ENCODE peak calls at places on chromosome 12, in ten cellular contexts. E is GM12864, K is ovary, Z is PC-3, V is RWPE1, M is activated B cell treated with CpG ODN at 0.5 μM for 24 hours, O is nephron progenitor cell, T is AG09309, D is esophagus squamous epithelium, G is prostate gland. X is an unnamed sample.

GRCh38 chr12:105659355-105660075 is 329.0 kb downstream of the C12orf75 start:
- DNase-seq in O (no peak), V (peak), K (peak), E (no peak), M (no peak), T (no peak), D (no peak), G (peak), Z (peak), X (no peak)

GRCh38 chr12:16189849-16190248 is 87.6 kb downstream of the SLC15A5 start:
- DNase-seq in K (no peak), O (no peak), V (no peak), T (no peak), M (no peak), E (no peak), D (no peak), G (no peak), Z (peak), X (no peak)

GRCh38 chr12:108307006-108307405 is 32.1 kb downstream of the CMKLR1 start:
- DNase-seq in D (no peak), K (no peak), Z (no peak), V (no peak), O (no peak), E (no peak), T (peak), G (no peak), M (no peak), X (no peak)

GRCh38 chr12:99055294-99055693 is 410.2 kb downstream of the APAF1 start:
- DNase-seq in T (no peak), K (no peak), V (no peak), M (no peak), Z (no peak), G (no peak), D (no peak), O (no peak), E (no peak), X (no peak)

GRCh38 chr12:124240493-124240892 is 54.4 kb upstream of the RFLNA start:
- DNase-seq in D (no peak), K (no peak), O (no peak), V (peak), G (no peak), T (no peak), Z (no peak), M (no peak), E (no peak), X (no peak)

GRCh38 chr12:101957251-101957650 is 79.9 kb downstream of the DRAM1 start:
- DNase-seq in V (no peak), G (no peak), K (no peak), Z (no peak), E (no peak), M (no peak), O (no peak), D (no peak), T (peak), X (no peak)

GRCh38 chr12:30908389-30909087 is 18.0 kb upstream of the TSPAN11 start:
- DNase-seq in V (no peak), O (no peak), T (peak), G (peak), M (no peak), Z (peak), E (no peak), K (no peak), D (no peak), X (no peak)

GRCh38 chr12:34391771-34392581 is 369.7 kb downstream of the ALG10 start:
- DNase-seq in K (no peak), T (no peak), Z (no peak), V (no peak), D (no peak), M (no peak), G (no peak), O (no peak), E (no peak), X (peak)

GRCh38 chr12:9948606-9949286 is 16.6 kb upstream of the CLEC2A start:
- DNase-seq in V (no peak), O (no peak), G (no peak), Z (no peak), D (no peak), K (no peak), T (no peak), M (no peak), E (peak), X (no peak)

GRCh38 chr12:126384029-126384564 is 1318.9 kb downstream of the AACS start:
- DNase-seq in O (no peak), M (no peak), K (no peak), D (no peak), Z (no peak), V (no peak), E (no peak), T (no peak), G (no peak), X (no peak)

GRCh38 chr12:51263341-51263740 is 6.9 kb downstream of the SMAGP start:
- DNase-seq in O (no peak), K (no peak), E (no peak), D (no peak), Z (no peak), T (no peak), V (no peak), G (no peak), M (no peak), X (no peak)

GRCh38 chr12:51265024-51265423 is 5.2 kb downstream of the SMAGP start:
- DNase-seq in K (no peak), G (no peak), E (no peak), Z (no peak), M (no peak), D (no peak), O (no peak), T (no peak), V (no peak), X (no peak)

GRCh38 chr12:51264297-51264696 is 5.9 kb downstream of the SMAGP start:
- DNase-seq in M (no peak), T (no peak), D (no peak), G (no peak), Z (no peak), K (no peak), V (no peak), E (no peak), O (no peak), X (no peak)

DNA sequence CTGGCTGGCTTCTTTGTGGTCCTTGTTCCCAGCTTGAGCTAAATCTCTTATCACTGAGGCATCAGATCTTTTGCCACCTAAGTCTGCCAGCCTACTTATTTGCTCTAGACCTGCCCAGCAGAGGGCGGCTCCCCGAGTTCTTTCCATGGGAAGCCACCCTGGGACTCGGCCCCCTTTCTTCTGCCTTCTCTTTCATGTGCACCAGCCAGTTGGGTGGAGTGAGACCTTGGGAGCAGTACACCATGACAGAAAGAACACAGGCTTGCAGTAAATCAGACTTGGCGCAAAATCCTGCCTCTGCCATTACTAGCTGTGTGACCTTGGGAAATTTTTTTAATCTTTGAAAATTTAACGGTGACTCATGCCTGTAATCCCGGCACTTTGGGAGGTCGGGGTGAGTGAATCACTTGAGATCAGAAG is 7.4 kb downstream of the SMAGP start:
- DNase-seq in D (no peak), E (no peak), T (no peak), O (peak), G (peak), V (no peak), K (peak), M (no peak), Z (peak), X (peak)
- TF ChIP-seq CTCF in D (peak), E (peak), T (peak), O (no peak), G (no peak), V (peak), K (no peak), M (no peak), Z (peak), X (peak)

DNA sequence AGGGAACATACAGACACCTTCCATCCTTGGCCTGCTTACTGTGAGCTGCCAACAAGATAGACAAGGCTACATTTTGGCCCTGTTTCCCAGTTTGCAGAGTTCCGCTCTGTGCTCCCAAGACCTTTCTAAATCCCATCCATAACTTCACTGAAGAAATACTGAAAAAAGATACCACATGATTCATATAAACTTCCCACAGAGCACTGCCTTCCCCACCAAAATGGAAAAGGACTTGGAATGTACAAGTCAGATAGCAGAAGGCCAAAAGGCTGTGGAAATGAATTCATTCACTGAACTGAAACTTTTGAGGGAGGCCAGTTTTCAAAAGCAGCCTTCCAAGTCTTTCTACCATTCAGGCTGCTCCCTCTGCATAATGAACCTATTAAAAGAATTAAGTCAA is 29.6 kb downstream of the PDZRN4 start:
- DNase-seq in D (no peak), E (no peak), T (no peak), K (no peak), V (no peak), M (no peak), Z (no peak), O (no peak), G (no peak), X (no peak)
- TF ChIP-seq CTCF in D (no peak), E (no peak), T (no peak), K (no peak), V (no peak), M (no peak), Z (no peak), O (no peak), G (no peak), X (no peak)

GRCh38 chr12:120920178-120920577 is 16.0 kb upstream of the SPPL3 start:
- DNase-seq in K (no peak), G (no peak), E (no peak), M (no peak), Z (no peak), V (no peak), D (no peak), O (no peak), T (no peak), X (no peak)

GRCh38 chr12:120922279-120922678 is 18.1 kb upstream of the SPPL3 start:
- DNase-seq in E (no peak), V (no peak), T (no peak), K (no peak), M (no peak), G (no peak), Z (no peak), O (no peak), D (no peak), X (no peak)

GRCh38 chr12:120914794-120915193 is 10.6 kb upstream of the SPPL3 start:
- DNase-seq in Z (no peak), T (no peak), M (no peak), K (no peak), O (no peak), D (no peak), V (peak), G (no peak), E (no peak), X (no peak)

GRCh38 chr12:120917748-120918147 is 13.6 kb upstream of the SPPL3 start:
- DNase-seq in E (no peak), K (no peak), O (no peak), D (no peak), M (no peak), T (no peak), Z (no peak), V (no peak), G (no peak), X (no peak)

GRCh38 chr12:120916561-120916960 is 12.4 kb upstream of the SPPL3 start:
- DNase-seq in M (no peak), V (no peak), D (no peak), E (no peak), O (no peak), T (no peak), K (no peak), Z (no peak), G (no peak), X (no peak)
- TF ChIP-seq CTCF in M (no peak), V (no peak), D (no peak), E (no peak), O (no peak), T (no peak), K (no peak), Z (no peak), G (no peak), X (no peak)

DNA sequence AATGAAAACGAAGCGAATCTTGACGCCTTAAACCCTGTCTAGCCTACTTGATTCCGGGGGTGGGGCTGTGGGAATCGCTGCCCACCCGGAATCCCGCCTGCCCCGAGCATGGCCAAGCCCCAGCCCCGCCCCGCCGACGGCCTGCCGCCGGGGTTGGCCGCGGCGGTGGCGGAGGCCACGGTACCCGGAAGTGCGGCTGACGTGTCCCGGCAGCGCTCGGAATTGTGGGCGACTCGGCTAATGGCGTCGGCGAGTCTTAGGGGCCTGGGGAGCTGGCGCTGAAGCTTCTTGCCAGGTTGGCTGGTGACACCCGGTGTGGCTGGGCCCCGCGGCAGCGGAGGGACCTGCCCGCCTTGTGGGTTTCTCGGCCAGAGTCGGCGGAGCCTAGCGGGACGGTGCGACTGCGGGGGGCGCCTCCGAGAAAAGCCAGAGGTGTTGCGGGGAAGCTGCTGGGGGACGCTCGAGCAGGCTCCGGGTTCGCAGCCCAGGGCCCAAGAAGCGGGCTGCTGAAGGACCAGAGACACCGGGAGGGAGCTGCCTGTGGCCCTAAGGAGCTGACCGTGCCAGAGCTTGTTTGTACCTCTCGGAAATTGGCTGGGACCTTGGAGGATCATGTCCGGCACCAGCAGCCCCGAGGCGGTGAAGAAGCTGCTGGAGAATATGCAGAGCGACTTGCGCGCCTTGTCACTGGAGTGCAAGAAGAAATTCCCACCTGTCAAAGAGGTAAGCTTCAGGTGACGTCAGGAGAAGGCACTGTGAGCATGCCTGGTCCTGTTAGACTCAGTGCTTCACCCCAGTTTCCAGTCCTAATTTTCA is at the start of gene MON2:
- DNase-seq in Z (peak), D (peak), G (peak), V (peak), M (peak), T (peak), O (peak), E (peak), K (peak), X (peak)
- TF ChIP-seq CTCF in Z (no peak), D (no peak), G (no peak), V (no peak), M (no peak), T (no peak), O (no peak), E (no peak), K (no peak), X (no peak)

DNA sequence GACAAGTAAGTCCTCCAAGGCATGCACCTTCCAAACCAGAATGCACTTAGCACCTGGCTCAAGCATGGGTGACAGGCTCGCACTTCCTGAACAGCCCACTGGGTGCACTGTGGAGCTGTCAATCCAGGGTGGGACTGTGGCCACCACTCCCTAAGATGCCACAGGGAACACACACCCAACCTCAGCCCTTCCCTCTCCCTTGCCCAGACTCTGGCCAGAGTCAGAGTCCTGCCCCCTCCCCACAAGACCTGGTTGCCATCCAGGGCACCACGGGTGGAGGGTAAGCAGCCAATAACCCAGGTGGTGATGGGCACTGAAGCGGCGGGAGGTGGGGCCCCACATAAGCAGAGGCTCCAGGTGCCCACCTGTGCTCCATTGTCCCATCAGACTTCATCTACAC is 160.6 kb downstream of the MYRFL start:
- DNase-seq in M (no peak), T (no peak), K (no peak), G (no peak), E (no peak), V (peak), O (peak), D (no peak), Z (peak), X (no peak)
- TF ChIP-seq CTCF in M (no peak), T (peak), K (no peak), G (no peak), E (peak), V (peak), O (no peak), D (no peak), Z (peak), X (peak)

GRCh38 chr12:27063250-27063851 is 19.0 kb downstream of the C12orf71 start:
- DNase-seq in K (no peak), M (no peak), V (no peak), D (no peak), Z (no peak), T (no peak), G (no peak), O (no peak), E (no peak), X (no peak)
- TF ChIP-seq CTCF in K (no peak), M (no peak), V (no peak), D (no peak), Z (no peak), T (no peak), G (no peak), O (no peak), E (no peak), X (no peak)

DNA sequence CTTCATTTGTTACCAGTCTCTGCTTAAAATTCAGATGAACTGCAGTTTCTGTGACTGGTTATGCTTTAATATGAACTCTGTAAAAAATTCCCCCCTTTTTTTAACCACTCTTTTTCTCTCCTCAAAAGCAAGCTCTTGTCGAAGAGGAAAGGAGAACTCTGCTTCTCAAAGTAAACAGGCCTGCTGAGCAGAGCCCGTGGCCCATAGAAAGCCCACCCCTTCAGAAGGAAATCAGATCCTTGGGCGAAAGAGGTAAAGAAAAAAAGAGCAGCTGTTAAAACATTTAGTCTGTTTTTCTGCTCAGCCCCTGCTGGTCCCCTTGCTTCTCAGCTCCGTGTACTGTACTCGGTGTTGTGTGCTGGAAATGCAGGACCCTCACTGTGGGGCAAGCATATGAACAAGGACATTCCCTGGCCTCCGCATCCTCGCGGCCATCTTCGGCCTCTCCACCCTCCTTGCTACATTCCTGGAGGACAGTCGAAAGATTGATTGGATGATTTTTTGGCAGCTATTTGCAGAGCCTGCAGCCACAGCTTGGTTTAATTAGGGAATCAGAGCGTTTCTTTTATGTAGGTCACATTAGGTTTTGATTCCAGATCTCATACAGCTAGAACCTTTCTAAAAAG is 164.6 kb upstream of the LRIG3 start:
- DNase-seq in D (no peak), O (peak), V (no peak), T (peak), K (peak), G (no peak), M (no peak), E (no peak), Z (no peak), X (no peak)
- TF ChIP-seq CTCF in D (no peak), O (no peak), V (no peak), T (peak), K (no peak), G (no peak), M (no peak), E (no peak), Z (no peak), X (no peak)

DNA sequence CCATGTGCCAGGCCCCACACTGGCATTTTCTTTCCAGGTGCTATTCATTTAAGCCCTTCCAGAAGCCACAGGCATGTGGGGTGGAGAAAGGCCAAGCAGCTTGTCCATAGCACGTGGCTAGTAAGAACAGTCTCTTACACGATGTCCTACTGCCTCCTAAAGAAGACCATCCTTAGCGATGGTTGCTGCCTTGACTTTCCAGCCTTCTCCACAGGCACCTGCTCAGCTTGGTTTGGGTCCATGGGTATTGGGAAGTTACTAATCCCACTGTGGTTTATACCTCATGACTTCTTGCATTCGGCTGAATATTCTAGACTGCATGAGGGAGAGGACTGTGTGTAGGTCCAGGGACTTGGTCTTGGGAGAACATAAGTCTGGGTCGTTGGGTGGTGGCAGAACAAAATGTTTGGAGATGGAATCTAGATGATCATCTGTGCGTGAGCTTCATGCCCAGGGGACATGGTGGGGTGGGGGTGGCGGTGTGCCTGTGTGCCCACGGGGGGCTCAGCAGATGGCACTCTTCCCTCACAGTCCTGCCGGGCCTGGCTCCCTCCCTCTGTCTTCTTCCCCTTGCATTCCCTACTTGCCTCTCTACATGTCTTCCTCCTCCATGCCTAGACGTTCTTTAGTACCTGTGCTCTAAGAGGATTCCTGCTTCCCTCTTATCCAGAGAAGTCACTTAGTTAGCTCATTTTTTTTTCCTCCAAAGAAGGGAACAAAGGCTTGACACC is 49.1 kb downstream of the NINJ2 start:
- DNase-seq in V (no peak), K (no peak), T (no peak), D (no peak), M (peak), E (no peak), O (no peak), G (no peak), Z (no peak), X (peak)
- TF ChIP-seq CTCF in V (no peak), K (no peak), T (peak), D (peak), M (no peak), E (peak), O (peak), G (no peak), Z (no peak), X (peak)

DNA sequence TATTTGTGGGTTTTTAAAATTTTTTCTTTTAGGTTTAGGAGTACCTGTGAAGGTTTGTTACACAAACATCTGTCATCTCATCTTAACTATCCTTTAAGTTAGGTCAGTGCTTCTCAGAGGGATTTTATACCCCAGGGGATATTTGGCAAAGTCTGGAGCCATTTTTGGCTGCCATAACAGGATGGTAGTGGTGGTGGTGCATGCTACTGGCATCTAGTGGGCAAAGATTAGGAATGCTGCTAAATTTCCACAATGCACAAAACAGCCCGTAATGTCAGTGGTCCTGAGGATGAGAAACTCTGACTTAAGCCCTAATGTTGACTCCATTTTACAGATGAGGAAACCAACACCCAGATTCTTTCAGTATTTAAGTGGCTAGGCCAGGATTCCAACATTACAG is 85.2 kb upstream of the MYF6 start:
- DNase-seq in D (no peak), V (no peak), M (no peak), T (no peak), O (no peak), E (no peak), K (no peak), G (no peak), Z (peak), X (no peak)
- TF ChIP-seq CTCF in D (no peak), V (peak), M (no peak), T (peak), O (no peak), E (no peak), K (no peak), G (no peak), Z (peak), X (no peak)

X was measured in lower lobe of right lung.